ENCODE peak calls at places on chromosomes 2 and 18, in four cellular contexts. P is K562, T is GM12878, D is H1. J is an unnamed sample.

GRCh38 chr2:159982842-159983785 is 79.3 kb downstream of the PLA2R1 start:
- DNase-seq in P (no peak), T (no peak), D (no peak), J (no peak)

GRCh38 chr2:55078956-55079355 is 28.7 kb upstream of the RTN4 start:
- DNase-seq in P (no peak), T (no peak), D (no peak), J (no peak)

GRCh38 chr2:75021672-75022071 is 63.2 kb downstream of the POLE4 start:
- DNase-seq in P (no peak), T (no peak), D (no peak), J (peak; percentile 91)

GRCh38 chr2:100207411-100207885 is 65.1 kb upstream of the AFF3 start:
- DNase-seq in P (no peak), T (no peak), D (no peak), J (no peak)

GRCh38 chr2:128389521-128389920 is 70.9 kb upstream of the HS6ST1 start:
- DNase-seq in P (no peak), T (no peak), D (no peak), J (no peak)

GRCh38 chr18:48442761-48443160 is 33.6 kb upstream of the ZBTB7C start:
- DNase-seq in P (no peak), T (no peak), D (no peak), J (no peak)

GRCh38 chr2:43294973-43295603 is 68.7 kb upstream of the ZFP36L2 start:
- DNase-seq in P (no peak), T (no peak), D (no peak), J (no peak)

GRCh38 chr2:159046966-159047365 is 78.5 kb downstream of the TANC1 start:
- DNase-seq in P (no peak), T (no peak), D (no peak), J (no peak)

GRCh38 chr18:33673689-33674088 is 95.7 kb downstream of the ASXL3 start:
- DNase-seq in P (no peak), T (no peak), D (no peak), J (no peak)

GRCh38 chr18:10590412-10590811 is 64.6 kb downstream of the NAPG start:
- DNase-seq in P (no peak), T (no peak), D (no peak), J (no peak)

GRCh38 chr2:29518988-29519925 is 402.1 kb downstream of the ALK start:
- DNase-seq in P (no peak), T (no peak), D (no peak), J (no peak)

GRCh38 chr2:212423089-212423488 is 115.5 kb downstream of the ERBB4 start:
- DNase-seq in P (no peak), T (no peak), D (no peak), J (no peak)

DNA sequence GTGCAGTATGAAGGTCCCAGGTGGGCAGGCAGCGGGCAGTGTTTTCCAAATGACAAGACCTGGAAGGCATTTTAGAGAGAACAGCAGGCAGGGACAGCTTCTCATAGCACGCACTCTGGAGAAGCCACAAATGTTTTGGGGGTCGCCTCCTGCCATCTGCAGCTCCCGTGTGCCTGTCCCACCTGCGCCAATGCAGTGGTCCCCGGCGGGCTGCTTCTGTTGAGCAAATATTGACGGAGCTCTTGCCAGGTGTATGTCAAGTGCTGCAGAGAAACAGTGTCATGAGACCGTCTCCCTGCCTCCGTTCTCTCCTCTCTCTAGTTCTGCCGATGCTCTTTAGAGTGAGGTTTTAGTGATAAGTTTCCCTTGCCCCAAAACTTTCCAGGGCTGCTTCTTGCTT is 174.8 kb downstream of the LDLRAD4 start:
- DNase-seq in P (no peak), T (no peak), D (peak; percentile 36), J (no peak)
- TF ChIP-seq ATF2 in P (no peak), T (no peak), D (no peak), J (no peak)

GRCh38 chr2:10668402-10669012 is 21.3 kb downstream of the NOL10 start:
- DNase-seq in P (no peak), T (peak; percentile 27), D (no peak), J (peak; percentile 58)

GRCh38 chr2:10659898-10660568 is 29.7 kb downstream of the NOL10 start:
- DNase-seq in P (peak; percentile 71), T (no peak), D (peak; percentile 79), J (peak; percentile 48)

GRCh38 chr2:10661846-10662245 is 27.9 kb downstream of the NOL10 start:
- DNase-seq in P (no peak), T (no peak), D (no peak), J (no peak)

GRCh38 chr2:10664652-10665051 is 25.1 kb downstream of the NOL10 start:
- DNase-seq in P (no peak), T (no peak), D (no peak), J (no peak)

DNA sequence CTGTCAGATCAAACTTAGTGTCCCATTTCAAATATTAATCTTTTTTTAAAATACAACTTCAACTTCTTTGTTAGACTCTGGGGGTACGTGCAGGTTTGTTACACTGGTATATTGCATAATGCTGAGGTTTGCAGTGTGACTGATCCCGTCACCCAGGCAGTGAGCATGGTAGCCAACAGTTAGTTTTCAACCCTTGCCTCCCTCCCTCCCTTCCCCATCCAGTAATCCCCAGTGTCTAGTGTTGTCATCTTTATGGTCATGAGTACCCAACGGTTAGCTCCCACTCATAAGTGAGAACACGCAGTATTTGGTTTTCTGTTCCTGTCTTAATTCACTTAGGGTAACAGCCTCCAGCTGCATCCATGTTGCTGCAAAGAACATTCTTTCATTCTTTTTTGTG is 23.9 kb downstream of the NOL10 start:
- DNase-seq in P (no peak), T (no peak), D (no peak), J (no peak)
- TF ChIP-seq POLR2AphosphoS5 in P (no peak), T (no peak), D (no peak), J (no peak)

GRCh38 chr2:44549856-44550255 is 188.1 kb downstream of the CAMKMT start:
- DNase-seq in P (no peak), T (no peak), D (no peak), J (no peak)
- TF ChIP-seq CREB1 in P (no peak), T (no peak), D (no peak), J (no peak)

DNA sequence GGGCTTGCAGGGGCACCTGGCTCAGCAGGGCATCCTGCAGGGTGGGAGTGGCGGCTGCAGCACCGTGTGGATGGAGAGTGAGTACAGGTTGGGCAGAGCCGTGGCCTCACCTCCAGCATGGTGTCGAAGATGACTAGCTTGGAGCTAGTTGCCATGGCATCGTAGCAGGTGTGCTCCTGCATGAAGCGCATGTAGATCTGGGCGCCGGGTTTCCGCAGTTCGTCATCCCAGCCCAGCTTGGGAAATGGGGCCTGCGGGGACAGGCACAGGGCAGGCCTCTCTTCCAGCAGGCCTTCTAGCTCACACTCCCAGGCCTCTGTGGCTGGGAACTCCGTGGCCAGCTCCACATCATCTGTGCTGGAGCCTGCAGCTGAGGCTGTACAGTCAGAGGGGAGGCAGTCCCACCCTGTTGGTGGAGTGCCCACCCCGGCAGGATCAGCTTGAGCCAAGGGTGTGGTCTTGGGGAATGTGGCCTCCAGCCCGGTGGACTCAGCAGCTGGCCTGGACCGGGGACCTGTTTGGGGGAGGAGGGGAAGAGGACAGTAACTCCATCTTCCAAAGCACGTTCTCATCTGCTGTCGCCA is 1.6 kb downstream of the PRKAG3 start:
- DNase-seq in P (no peak), T (no peak), D (no peak), J (no peak)
- TF ChIP-seq ATF2 in P (no peak), T (no peak), D (no peak), J (no peak)

GRCh38 chr2:28119631-28120030 is 229.1 kb downstream of the BABAM2 start:
- DNase-seq in P (no peak), T (no peak), D (no peak), J (no peak)
- TF ChIP-seq POLR2AphosphoS5 in P (no peak), T (no peak), D (no peak), J (no peak)